ENCODE peak calls at places on chromosome 19, in ten cellular contexts. One of them, this sample, is unnamed.

GRCh38 chr19:801861-802496 is 4.7 kb downstream of the PTBP1 start:
- DNase-seq in transverse colon: no peak
- DNase-seq in ELR: no peak
- DNase-seq in NCI-H82: no peak
- DNase-seq in CD4-positive, alpha-beta T cell: no peak
- DNase-seq in RWPE1: no peak
- DNase-seq in NCI-H1092: no peak
- DNase-seq in foreskin fibroblast: no peak
- DNase-seq in NCI-H1930: no peak
- DNase-seq in activated T-helper 1 cell treated with anti-CD3 and anti-CD28 coated beads, Interleukin-12 subunit alpha, Interleukin-12 subunit beta, Interleukin-2, Interleukin-4 antibody, amounts not matched to agents 30 ng/mL and 10 ng/mL and 1 ng/mL, durations not matched to agents 14 hours and 24 hours and 36 hours: no peak
- DNase-seq in this sample: no peak

GRCh38 chr19:45716314-45717130 is 14.2 kb downstream of the FBXO46 start:
- DNase-seq in transverse colon: peak; percentile 51
- DNase-seq in ELR: peak; percentile 21
- DNase-seq in NCI-H82: peak; percentile 57
- DNase-seq in CD4-positive, alpha-beta T cell: no peak
- DNase-seq in RWPE1: peak; percentile 69
- DNase-seq in NCI-H1092: no peak
- DNase-seq in foreskin fibroblast: no peak
- DNase-seq in NCI-H1930: no peak
- DNase-seq in activated T-helper 1 cell treated with anti-CD3 and anti-CD28 coated beads, Interleukin-12 subunit alpha, Interleukin-12 subunit beta, Interleukin-2, Interleukin-4 antibody, amounts not matched to agents 30 ng/mL and 10 ng/mL and 1 ng/mL, durations not matched to agents 14 hours and 24 hours and 36 hours: peak; percentile 6
- DNase-seq in this sample: no peak

GRCh38 chr19:3253270-3253669 is 28.8 kb downstream of the CELF5 start:
- DNase-seq in transverse colon: no peak
- DNase-seq in ELR: peak; percentile 38
- DNase-seq in NCI-H82: peak; percentile 23
- DNase-seq in CD4-positive, alpha-beta T cell: no peak
- DNase-seq in RWPE1: no peak
- DNase-seq in NCI-H1092: no peak
- DNase-seq in foreskin fibroblast: no peak
- DNase-seq in NCI-H1930: no peak
- DNase-seq in activated T-helper 1 cell treated with anti-CD3 and anti-CD28 coated beads, Interleukin-12 subunit alpha, Interleukin-12 subunit beta, Interleukin-2, Interleukin-4 antibody, amounts not matched to agents 30 ng/mL and 10 ng/mL and 1 ng/mL, durations not matched to agents 14 hours and 24 hours and 36 hours: no peak
- DNase-seq in this sample: no peak

GRCh38 chr19:44346556-44346955 is 9.9 kb downstream of the ZNF112 start:
- DNase-seq in transverse colon: no peak
- DNase-seq in ELR: no peak
- DNase-seq in NCI-H82: no peak
- DNase-seq in CD4-positive, alpha-beta T cell: no peak
- DNase-seq in RWPE1: no peak
- DNase-seq in NCI-H1092: no peak
- DNase-seq in foreskin fibroblast: no peak
- DNase-seq in NCI-H1930: no peak
- DNase-seq in activated T-helper 1 cell treated with anti-CD3 and anti-CD28 coated beads, Interleukin-12 subunit alpha, Interleukin-12 subunit beta, Interleukin-2, Interleukin-4 antibody, amounts not matched to agents 30 ng/mL and 10 ng/mL and 1 ng/mL, durations not matched to agents 14 hours and 24 hours and 36 hours: no peak
- DNase-seq in this sample: no peak

GRCh38 chr19:424546-424945 is 15.6 kb upstream of the C2CD4C start:
- DNase-seq in transverse colon: no peak
- DNase-seq in ELR: no peak
- DNase-seq in NCI-H82: no peak
- DNase-seq in CD4-positive, alpha-beta T cell: no peak
- DNase-seq in RWPE1: no peak
- DNase-seq in NCI-H1092: no peak
- DNase-seq in foreskin fibroblast: no peak
- DNase-seq in NCI-H1930: no peak
- DNase-seq in activated T-helper 1 cell treated with anti-CD3 and anti-CD28 coated beads, Interleukin-12 subunit alpha, Interleukin-12 subunit beta, Interleukin-2, Interleukin-4 antibody, amounts not matched to agents 30 ng/mL and 10 ng/mL and 1 ng/mL, durations not matched to agents 14 hours and 24 hours and 36 hours: no peak
- DNase-seq in this sample: no peak

GRCh38 chr19:39413269-39413902 is 917 bp downstream of the PLEKHG2 start:
- DNase-seq in transverse colon: peak; percentile 58
- DNase-seq in ELR: peak; percentile 42
- DNase-seq in NCI-H82: peak; percentile 88
- DNase-seq in CD4-positive, alpha-beta T cell: no peak
- DNase-seq in RWPE1: no peak
- DNase-seq in NCI-H1092: no peak
- DNase-seq in foreskin fibroblast: peak; percentile 51
- DNase-seq in NCI-H1930: peak; percentile 51
- DNase-seq in activated T-helper 1 cell treated with anti-CD3 and anti-CD28 coated beads, Interleukin-12 subunit alpha, Interleukin-12 subunit beta, Interleukin-2, Interleukin-4 antibody, amounts not matched to agents 30 ng/mL and 10 ng/mL and 1 ng/mL, durations not matched to agents 14 hours and 24 hours and 36 hours: no peak
- DNase-seq in this sample: no peak

GRCh38 chr19:6765738-6766356 is 1.4 kb downstream of the SH2D3A start:
- DNase-seq in transverse colon: peak; percentile 95
- DNase-seq in ELR: peak; percentile 19
- DNase-seq in NCI-H82: no peak
- DNase-seq in CD4-positive, alpha-beta T cell: no peak
- DNase-seq in RWPE1: peak; percentile 92
- DNase-seq in NCI-H1092: no peak
- DNase-seq in foreskin fibroblast: no peak
- DNase-seq in NCI-H1930: no peak
- DNase-seq in activated T-helper 1 cell treated with anti-CD3 and anti-CD28 coated beads, Interleukin-12 subunit alpha, Interleukin-12 subunit beta, Interleukin-2, Interleukin-4 antibody, amounts not matched to agents 30 ng/mL and 10 ng/mL and 1 ng/mL, durations not matched to agents 14 hours and 24 hours and 36 hours: no peak
- DNase-seq in this sample: no peak

GRCh38 chr19:40416918-40417713 is 3.9 kb upstream of the PRX start:
- DNase-seq in transverse colon: peak; percentile 60
- DNase-seq in ELR: peak; percentile 71
- DNase-seq in NCI-H82: no peak
- DNase-seq in CD4-positive, alpha-beta T cell: no peak
- DNase-seq in RWPE1: no peak
- DNase-seq in NCI-H1092: no peak
- DNase-seq in foreskin fibroblast: no peak
- DNase-seq in NCI-H1930: no peak
- DNase-seq in activated T-helper 1 cell treated with anti-CD3 and anti-CD28 coated beads, Interleukin-12 subunit alpha, Interleukin-12 subunit beta, Interleukin-2, Interleukin-4 antibody, amounts not matched to agents 30 ng/mL and 10 ng/mL and 1 ng/mL, durations not matched to agents 14 hours and 24 hours and 36 hours: no peak
- DNase-seq in this sample: no peak

GRCh38 chr19:16801599-16801998 is 27.6 kb upstream of the SIN3B start:
- DNase-seq in transverse colon: no peak
- DNase-seq in ELR: peak; percentile 66
- DNase-seq in NCI-H82: peak; percentile 29
- DNase-seq in CD4-positive, alpha-beta T cell: no peak
- DNase-seq in RWPE1: no peak
- DNase-seq in NCI-H1092: no peak
- DNase-seq in foreskin fibroblast: peak; percentile 38
- DNase-seq in NCI-H1930: no peak
- DNase-seq in activated T-helper 1 cell treated with anti-CD3 and anti-CD28 coated beads, Interleukin-12 subunit alpha, Interleukin-12 subunit beta, Interleukin-2, Interleukin-4 antibody, amounts not matched to agents 30 ng/mL and 10 ng/mL and 1 ng/mL, durations not matched to agents 14 hours and 24 hours and 36 hours: no peak
- DNase-seq in this sample: no peak

GRCh38 chr19:1843646-1844394 is 4.5 kb downstream of the REXO1 start:
- DNase-seq in transverse colon: no peak
- DNase-seq in ELR: no peak
- DNase-seq in NCI-H82: no peak
- DNase-seq in CD4-positive, alpha-beta T cell: no peak
- DNase-seq in RWPE1: no peak
- DNase-seq in NCI-H1092: no peak
- DNase-seq in foreskin fibroblast: no peak
- DNase-seq in NCI-H1930: no peak
- DNase-seq in activated T-helper 1 cell treated with anti-CD3 and anti-CD28 coated beads, Interleukin-12 subunit alpha, Interleukin-12 subunit beta, Interleukin-2, Interleukin-4 antibody, amounts not matched to agents 30 ng/mL and 10 ng/mL and 1 ng/mL, durations not matched to agents 14 hours and 24 hours and 36 hours: no peak
- DNase-seq in this sample: no peak

GRCh38 chr19:45103200-45103624 is 10.2 kb downstream of the PPP1R37 start:
- DNase-seq in transverse colon: no peak
- DNase-seq in ELR: no peak
- DNase-seq in NCI-H82: peak; percentile 61
- DNase-seq in CD4-positive, alpha-beta T cell: peak; percentile 31
- DNase-seq in RWPE1: no peak
- DNase-seq in NCI-H1092: no peak
- DNase-seq in foreskin fibroblast: peak; percentile 37
- DNase-seq in NCI-H1930: no peak
- DNase-seq in activated T-helper 1 cell treated with anti-CD3 and anti-CD28 coated beads, Interleukin-12 subunit alpha, Interleukin-12 subunit beta, Interleukin-2, Interleukin-4 antibody, amounts not matched to agents 30 ng/mL and 10 ng/mL and 1 ng/mL, durations not matched to agents 14 hours and 24 hours and 36 hours: no peak
- DNase-seq in this sample: peak; percentile 62

GRCh38 chr19:18539372-18539771 is 4.0 kb downstream of the FKBP8 start:
- DNase-seq in transverse colon: no peak
- DNase-seq in ELR: no peak
- DNase-seq in NCI-H82: no peak
- DNase-seq in CD4-positive, alpha-beta T cell: no peak
- DNase-seq in RWPE1: no peak
- DNase-seq in NCI-H1092: no peak
- DNase-seq in foreskin fibroblast: no peak
- DNase-seq in NCI-H1930: no peak
- DNase-seq in activated T-helper 1 cell treated with anti-CD3 and anti-CD28 coated beads, Interleukin-12 subunit alpha, Interleukin-12 subunit beta, Interleukin-2, Interleukin-4 antibody, amounts not matched to agents 30 ng/mL and 10 ng/mL and 1 ng/mL, durations not matched to agents 14 hours and 24 hours and 36 hours: no peak
- DNase-seq in this sample: no peak

GRCh38 chr19:41205995-41206394 is 13.0 kb downstream of the CYP2S1 start:
- DNase-seq in transverse colon: no peak
- DNase-seq in ELR: peak; percentile 54
- DNase-seq in NCI-H82: no peak
- DNase-seq in CD4-positive, alpha-beta T cell: no peak
- DNase-seq in RWPE1: no peak
- DNase-seq in NCI-H1092: no peak
- DNase-seq in foreskin fibroblast: no peak
- DNase-seq in NCI-H1930: no peak
- DNase-seq in activated T-helper 1 cell treated with anti-CD3 and anti-CD28 coated beads, Interleukin-12 subunit alpha, Interleukin-12 subunit beta, Interleukin-2, Interleukin-4 antibody, amounts not matched to agents 30 ng/mL and 10 ng/mL and 1 ng/mL, durations not matched to agents 14 hours and 24 hours and 36 hours: no peak
- DNase-seq in this sample: no peak

GRCh38 chr19:49506575-49507105 is 5.8 kb upstream of the FCGRT start:
- DNase-seq in transverse colon: peak; percentile 83
- DNase-seq in ELR: peak; percentile 70
- DNase-seq in NCI-H82: peak; percentile 87
- DNase-seq in CD4-positive, alpha-beta T cell: peak; percentile 71
- DNase-seq in RWPE1: peak; percentile 50
- DNase-seq in NCI-H1092: no peak
- DNase-seq in foreskin fibroblast: peak; percentile 29
- DNase-seq in NCI-H1930: peak; percentile 66
- DNase-seq in activated T-helper 1 cell treated with anti-CD3 and anti-CD28 coated beads, Interleukin-12 subunit alpha, Interleukin-12 subunit beta, Interleukin-2, Interleukin-4 antibody, amounts not matched to agents 30 ng/mL and 10 ng/mL and 1 ng/mL, durations not matched to agents 14 hours and 24 hours and 36 hours: peak; percentile 72
- DNase-seq in this sample: no peak